ENCODE peak calls at places on chromosomes 3 and 15, in seven cellular contexts. C is ovary, X is K562, E is GM12878, Y is transverse colon, V is A549, Q is SK-N-SH. Z is an unnamed sample.

GRCh38 chr3:145290010-145290409 is 871.0 kb downstream of the PLOD2 start:
- DNase-seq in V (no peak), E (no peak), C (no peak), Q (no peak), X (no peak), Y (no peak), Z (no peak)

GRCh38 chr3:110506890-110507289 is 564.7 kb upstream of the NECTIN3 start:
- DNase-seq in E (no peak), Q (no peak), Y (no peak), X (no peak), C (no peak), V (no peak), Z (no peak)

GRCh38 chr3:50587806-50588758 is 18.8 kb downstream of the HEMK1 start:
- DNase-seq in X (no peak), C (no peak), V (no peak), Y (no peak), Q (no peak), E (peak; percentile 32), Z (no peak)

GRCh38 chr15:61715082-61715481 is 345.2 kb downstream of the VPS13C start:
- DNase-seq in Q (no peak), X (no peak), E (no peak), Y (no peak), V (no peak), C (no peak), Z (peak; percentile 42)

GRCh38 chr15:26051771-26052685 is 188.9 kb upstream of the ATP10A start:
- DNase-seq in Y (peak; percentile 7), V (no peak), Q (no peak), C (no peak), X (no peak), E (no peak), Z (no peak)

GRCh38 chr15:78679089-78679511 is 38.1 kb upstream of the CHRNB4 start:
- DNase-seq in X (no peak), C (no peak), Q (no peak), Y (no peak), V (no peak), E (no peak), Z (no peak)

GRCh38 chr15:63462053-63462452 is 42.3 kb upstream of the USP3 start:
- DNase-seq in Y (no peak), C (no peak), Q (no peak), E (no peak), V (no peak), X (no peak), Z (no peak)

GRCh38 chr15:77737238-77738037 is 104.7 kb upstream of the LINGO1 start:
- DNase-seq in E (no peak), Y (no peak), Q (no peak), V (no peak), C (no peak), X (peak; percentile 86), Z (no peak)

GRCh38 chr3:57856675-57857074 is 100.6 kb downstream of the SLMAP start:
- DNase-seq in Q (peak; percentile 7), X (peak; percentile 4), C (no peak), E (no peak), Y (no peak), V (no peak), Z (no peak)

GRCh38 chr3:27677554-27677953 is 44.6 kb downstream of the EOMES start:
- DNase-seq in V (peak; percentile 60), Q (no peak), E (no peak), X (no peak), C (no peak), Y (no peak), Z (no peak)

GRCh38 chr3:121642601-121643314 is 17.9 kb downstream of the HCLS1 start:
- DNase-seq in E (no peak), Q (no peak), X (no peak), Y (no peak), C (no peak), V (no peak), Z (no peak)

GRCh38 chr3:99808163-99808794 is 9.4 kb upstream of the CMSS1 start:
- DNase-seq in Y (peak; percentile 29), E (no peak), X (peak; percentile 41), V (peak; percentile 44), Q (peak; percentile 53), C (no peak), Z (peak; percentile 56)

GRCh38 chr3:9183811-9184463 is 65.5 kb downstream of the SRGAP3 start:
- DNase-seq in V (no peak), Y (no peak), C (no peak), Q (no peak), X (no peak), E (no peak), Z (no peak)

GRCh38 chr15:78049691-78050440 is 27.6 kb downstream of the TBC1D2B start:
- DNase-seq in Q (no peak), E (peak; percentile 68), C (no peak), Y (no peak), V (no peak), X (no peak), Z (no peak)

GRCh38 chr3:99760602-99761001 is 57.1 kb upstream of the CMSS1 start:
- DNase-seq in E (no peak), C (no peak), X (no peak), Q (no peak), Y (no peak), V (no peak), Z (no peak)

GRCh38 chr3:175121225-175121624 is 262.1 kb downstream of the NAALADL2 start:
- DNase-seq in C (no peak), X (no peak), Q (no peak), E (no peak), V (no peak), Y (peak; percentile 14), Z (peak; percentile 50)

GRCh38 chr3:154954750-154955149 is 125.4 kb upstream of the MME start:
- DNase-seq in V (no peak), Y (no peak), Q (no peak), C (no peak), X (peak; percentile 37), E (no peak), Z (no peak)

GRCh38 chr3:57691411-57692133 is 1.3 kb downstream of the DENND6A start:
- DNase-seq in X (no peak), Y (no peak), E (no peak), Q (no peak), C (peak; percentile 51), V (no peak), Z (no peak)

GRCh38 chr15:90729266-90729665 is 12.1 kb downstream of the BLM start:
- DNase-seq in Q (no peak), X (no peak), E (no peak), V (no peak), Y (no peak), C (no peak), Z (no peak)

GRCh38 chr3:134901461-134901860 is 106.4 kb downstream of the EPHB1 start:
- DNase-seq in V (no peak), Y (no peak), Q (no peak), E (no peak), X (no peak), C (no peak), Z (no peak)

GRCh38 chr15:85761635-85762034 is 33.1 kb downstream of the KLHL25 start:
- DNase-seq in C (no peak), Y (no peak), E (no peak), Q (no peak), X (no peak), V (no peak), Z (no peak)

GRCh38 chr3:112604536-112604935 is 36.4 kb downstream of the CCDC80 start:
- DNase-seq in E (no peak), C (no peak), Y (no peak), X (no peak), V (no peak), Q (peak; percentile 14), Z (no peak)

GRCh38 chr3:112610121-112610520 is 30.8 kb downstream of the CCDC80 start:
- DNase-seq in X (no peak), Y (no peak), C (no peak), Q (no peak), V (no peak), E (no peak), Z (no peak)

GRCh38 chr3:112602217-112602838 is 38.6 kb downstream of the CCDC80 start:
- DNase-seq in Q (no peak), X (no peak), V (no peak), Y (no peak), C (no peak), E (peak; percentile 13), Z (no peak)

GRCh38 chr3:112605285-112605684 is 35.7 kb downstream of the CCDC80 start:
- DNase-seq in Q (peak; percentile 16), E (no peak), C (no peak), V (no peak), Y (no peak), X (no peak), Z (no peak)
- TF ChIP-seq EP300 in Q (no peak), E (no peak), C (no peak), V (no peak), Y (no peak), X (no peak), Z (no peak)

DNA sequence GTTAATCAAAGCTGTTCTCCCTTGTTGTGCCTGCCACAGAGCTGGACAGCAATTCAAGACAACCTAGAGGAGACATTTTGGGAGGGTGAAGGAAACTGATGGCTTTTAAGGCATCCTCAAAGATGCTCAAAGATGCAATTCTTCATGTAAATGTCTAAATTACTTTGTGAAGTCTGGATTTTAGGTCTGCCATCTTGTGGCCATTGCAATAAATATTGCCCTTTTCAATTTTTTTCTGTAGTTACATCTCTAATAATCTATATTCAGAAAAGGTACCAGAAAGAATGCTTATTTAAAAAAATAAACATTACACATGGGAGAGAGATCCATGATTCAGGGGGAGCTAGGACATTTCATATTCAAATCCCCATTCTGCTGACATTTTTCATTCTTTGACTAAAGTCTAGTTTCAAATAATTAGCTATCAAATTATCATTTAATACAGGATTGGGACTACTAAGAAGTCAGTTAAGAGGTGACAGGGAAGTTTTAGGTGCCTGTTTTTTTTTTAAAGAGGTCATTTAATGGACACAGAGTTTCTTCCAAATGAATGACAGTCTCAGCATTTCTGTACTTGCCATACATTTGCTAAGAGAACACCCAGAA is 259.8 kb upstream of the WNT5A start:
- DNase-seq in X (no peak), C (no peak), Q (peak; percentile 15), V (no peak), Y (no peak), E (no peak), Z (no peak)
- TF ChIP-seq CTCF in X (peak; percentile 28), C (peak; percentile 37), Q (peak; percentile 69), V (peak; percentile 27), Y (peak; percentile 15), E (peak; percentile 47), Z (no peak)

GRCh38 chr3:71101014-71101413 is 482.5 kb downstream of the FOXP1 start:
- DNase-seq in X (no peak), C (no peak), Q (no peak), E (no peak), Y (no peak), V (peak; percentile 47), Z (no peak)

GRCh38 chr3:71103430-71103881 is 480.1 kb downstream of the FOXP1 start:
- DNase-seq in V (no peak), X (no peak), E (no peak), Y (peak; percentile 47), C (no peak), Q (peak; percentile 61), Z (peak; percentile 62)

GRCh38 chr3:71104090-71104489 is 479.4 kb downstream of the FOXP1 start:
- DNase-seq in C (no peak), V (no peak), Y (no peak), Q (no peak), X (no peak), E (no peak), Z (no peak)

GRCh38 chr3:71101581-71101980 is 481.9 kb downstream of the FOXP1 start:
- DNase-seq in V (no peak), E (no peak), Y (no peak), C (no peak), Q (no peak), X (no peak), Z (no peak)

GRCh38 chr3:71102111-71103039 is 481.2 kb downstream of the FOXP1 start:
- DNase-seq in E (no peak), C (no peak), X (no peak), Q (peak; percentile 12), Y (no peak), V (no peak), Z (no peak)
- H3K4me1 ChIP-seq in E (no peaks in the 10 kb centered on the region), C (peaks cover 22% of the 10 kb centered on the region), X (no peaks in the 10 kb centered on the region), Q (peaks cover 51% of the 10 kb centered on the region), Y (peaks cover 34% of the 10 kb centered on the region), V (peaks cover 48% of the 10 kb centered on the region), Z (peaks cover 44% of the 10 kb centered on the region)

GRCh38 chr3:140906785-140907184 is 34.9 kb upstream of the SLC25A36 start:
- DNase-seq in E (no peak), X (no peak), C (no peak), V (no peak), Q (no peak), Y (no peak), Z (no peak)
- TF ChIP-seq EP300 in E (no peak), X (no peak), C (no peak), V (no peak), Q (no peak), Y (no peak), Z (no peak)

Z was measured in stomach.